ENCODE peak calls at places on chromosomes 13 and 19, in ten cellular contexts. One of them, this sample, is unnamed.

GRCh38 chr19:34253711-34254551 is 423 bp upstream of the GARRE1 start:
- DNase-seq in omental fat pad: peak
- DNase-seq in stomach: no peak
- DNase-seq in sigmoid colon: peak
- DNase-seq in hepatocyte: peak
- DNase-seq in epithelial cell of esophagus: peak
- DNase-seq in Caco-2: peak
- DNase-seq in neural crest cell: peak
- DNase-seq in HFFc6: no peak
- DNase-seq in kidney: peak
- DNase-seq in this sample: peak

GRCh38 chr13:100254002-100254401 is 165.1 kb downstream of the PCCA start:
- DNase-seq in omental fat pad: no peak
- DNase-seq in stomach: no peak
- DNase-seq in sigmoid colon: no peak
- DNase-seq in hepatocyte: no peak
- DNase-seq in epithelial cell of esophagus: peak
- DNase-seq in Caco-2: no peak
- DNase-seq in neural crest cell: no peak
- DNase-seq in HFFc6: no peak
- DNase-seq in kidney: no peak
- DNase-seq in this sample: no peak

GRCh38 chr13:20869540-20869939 is 33.0 kb downstream of the XPO4 start:
- DNase-seq in omental fat pad: no peak
- DNase-seq in stomach: no peak
- DNase-seq in sigmoid colon: no peak
- DNase-seq in hepatocyte: no peak
- DNase-seq in epithelial cell of esophagus: no peak
- DNase-seq in Caco-2: no peak
- DNase-seq in neural crest cell: no peak
- DNase-seq in HFFc6: no peak
- DNase-seq in kidney: no peak
- DNase-seq in this sample: no peak

GRCh38 chr19:29841209-29841558 is 29.4 kb downstream of the CCNE1 start:
- DNase-seq in omental fat pad: no peak
- DNase-seq in stomach: no peak
- DNase-seq in sigmoid colon: peak
- DNase-seq in hepatocyte: no peak
- DNase-seq in epithelial cell of esophagus: no peak
- DNase-seq in Caco-2: no peak
- DNase-seq in neural crest cell: no peak
- DNase-seq in HFFc6: no peak
- DNase-seq in kidney: no peak
- DNase-seq in this sample: no peak

GRCh38 chr19:10516671-10517286 is 468 bp downstream of the S1PR5 start:
- DNase-seq in omental fat pad: no peak
- DNase-seq in stomach: no peak
- DNase-seq in sigmoid colon: no peak
- DNase-seq in hepatocyte: no peak
- DNase-seq in epithelial cell of esophagus: peak
- DNase-seq in Caco-2: no peak
- DNase-seq in neural crest cell: no peak
- DNase-seq in HFFc6: peak
- DNase-seq in kidney: no peak
- DNase-seq in this sample: no peak

GRCh38 chr13:75635621-75636338 is at the start of gene LMO7:
- DNase-seq in omental fat pad: no peak
- DNase-seq in stomach: peak
- DNase-seq in sigmoid colon: peak
- DNase-seq in hepatocyte: peak
- DNase-seq in epithelial cell of esophagus: peak
- DNase-seq in Caco-2: peak
- DNase-seq in neural crest cell: peak
- DNase-seq in HFFc6: peak
- DNase-seq in kidney: peak
- DNase-seq in this sample: peak

GRCh38 chr19:50175924-50176323 is 12.8 kb upstream of the IZUMO2 start:
- DNase-seq in omental fat pad: no peak
- DNase-seq in stomach: no peak
- DNase-seq in sigmoid colon: no peak
- DNase-seq in hepatocyte: no peak
- DNase-seq in epithelial cell of esophagus: no peak
- DNase-seq in Caco-2: no peak
- DNase-seq in neural crest cell: no peak
- DNase-seq in HFFc6: no peak
- DNase-seq in kidney: no peak
- DNase-seq in this sample: no peak

GRCh38 chr19:55452381-55453325 is 8.8 kb downstream of the ISOC2 start:
- DNase-seq in omental fat pad: no peak
- DNase-seq in stomach: peak
- DNase-seq in sigmoid colon: peak
- DNase-seq in hepatocyte: peak
- DNase-seq in epithelial cell of esophagus: peak
- DNase-seq in Caco-2: peak
- DNase-seq in neural crest cell: peak
- DNase-seq in HFFc6: peak
- DNase-seq in kidney: peak
- DNase-seq in this sample: peak

GRCh38 chr19:51196181-51196580 is 28.7 kb upstream of the CD33 start:
- DNase-seq in omental fat pad: no peak
- DNase-seq in stomach: no peak
- DNase-seq in sigmoid colon: no peak
- DNase-seq in hepatocyte: no peak
- DNase-seq in epithelial cell of esophagus: no peak
- DNase-seq in Caco-2: no peak
- DNase-seq in neural crest cell: no peak
- DNase-seq in HFFc6: no peak
- DNase-seq in kidney: no peak
- DNase-seq in this sample: no peak

GRCh38 chr19:51203941-51204720 is 20.7 kb upstream of the CD33 start:
- DNase-seq in omental fat pad: no peak
- DNase-seq in stomach: no peak
- DNase-seq in sigmoid colon: no peak
- DNase-seq in hepatocyte: no peak
- DNase-seq in epithelial cell of esophagus: no peak
- DNase-seq in Caco-2: no peak
- DNase-seq in neural crest cell: no peak
- DNase-seq in HFFc6: no peak
- DNase-seq in kidney: no peak
- DNase-seq in this sample: no peak

GRCh38 chr19:51198641-51199040 is 26.2 kb upstream of the CD33 start:
- DNase-seq in omental fat pad: no peak
- DNase-seq in stomach: no peak
- DNase-seq in sigmoid colon: no peak
- DNase-seq in hepatocyte: no peak
- DNase-seq in epithelial cell of esophagus: no peak
- DNase-seq in Caco-2: no peak
- DNase-seq in neural crest cell: no peak
- DNase-seq in HFFc6: no peak
- DNase-seq in kidney: no peak
- DNase-seq in this sample: no peak

GRCh38 chr19:51200071-51200470 is 24.8 kb upstream of the CD33 start:
- DNase-seq in omental fat pad: no peak
- DNase-seq in stomach: no peak
- DNase-seq in sigmoid colon: no peak
- DNase-seq in hepatocyte: no peak
- DNase-seq in epithelial cell of esophagus: no peak
- DNase-seq in Caco-2: no peak
- DNase-seq in neural crest cell: no peak
- DNase-seq in HFFc6: no peak
- DNase-seq in kidney: no peak
- DNase-seq in this sample: no peak

GRCh38 chr19:51201712-51202111 is 23.2 kb upstream of the CD33 start:
- DNase-seq in omental fat pad: no peak
- DNase-seq in stomach: no peak
- DNase-seq in sigmoid colon: no peak
- DNase-seq in hepatocyte: no peak
- DNase-seq in epithelial cell of esophagus: no peak
- DNase-seq in Caco-2: no peak
- DNase-seq in neural crest cell: no peak
- DNase-seq in HFFc6: no peak
- DNase-seq in kidney: no peak
- DNase-seq in this sample: no peak
- TF ChIP-seq CTCF in omental fat pad: no peak
- TF ChIP-seq CTCF in stomach: no peak
- TF ChIP-seq CTCF in sigmoid colon: no peak
- TF ChIP-seq CTCF in hepatocyte: no peak
- TF ChIP-seq CTCF in epithelial cell of esophagus: no peak
- TF ChIP-seq CTCF in Caco-2: no peak
- TF ChIP-seq CTCF in neural crest cell: no peak
- TF ChIP-seq CTCF in HFFc6: no peak
- TF ChIP-seq CTCF in kidney: no peak
- TF ChIP-seq CTCF in this sample: no peak

GRCh38 chr19:47860602-47861297 is 1.7 kb downstream of the TPRX2 start:
- DNase-seq in omental fat pad: no peak
- DNase-seq in stomach: no peak
- DNase-seq in sigmoid colon: no peak
- DNase-seq in hepatocyte: no peak
- DNase-seq in epithelial cell of esophagus: no peak
- DNase-seq in Caco-2: no peak
- DNase-seq in neural crest cell: no peak
- DNase-seq in HFFc6: no peak
- DNase-seq in kidney: peak
- DNase-seq in this sample: no peak

GRCh38 chr19:47865166-47865565 is 6.1 kb downstream of the TPRX2 start:
- DNase-seq in omental fat pad: no peak
- DNase-seq in stomach: no peak
- DNase-seq in sigmoid colon: no peak
- DNase-seq in hepatocyte: no peak
- DNase-seq in epithelial cell of esophagus: no peak
- DNase-seq in Caco-2: no peak
- DNase-seq in neural crest cell: no peak
- DNase-seq in HFFc6: no peak
- DNase-seq in kidney: no peak
- DNase-seq in this sample: no peak

GRCh38 chr19:47861630-47862029 is 2.6 kb downstream of the TPRX2 start:
- DNase-seq in omental fat pad: no peak
- DNase-seq in stomach: no peak
- DNase-seq in sigmoid colon: no peak
- DNase-seq in hepatocyte: no peak
- DNase-seq in epithelial cell of esophagus: no peak
- DNase-seq in Caco-2: no peak
- DNase-seq in neural crest cell: no peak
- DNase-seq in HFFc6: no peak
- DNase-seq in kidney: no peak
- DNase-seq in this sample: no peak

DNA sequence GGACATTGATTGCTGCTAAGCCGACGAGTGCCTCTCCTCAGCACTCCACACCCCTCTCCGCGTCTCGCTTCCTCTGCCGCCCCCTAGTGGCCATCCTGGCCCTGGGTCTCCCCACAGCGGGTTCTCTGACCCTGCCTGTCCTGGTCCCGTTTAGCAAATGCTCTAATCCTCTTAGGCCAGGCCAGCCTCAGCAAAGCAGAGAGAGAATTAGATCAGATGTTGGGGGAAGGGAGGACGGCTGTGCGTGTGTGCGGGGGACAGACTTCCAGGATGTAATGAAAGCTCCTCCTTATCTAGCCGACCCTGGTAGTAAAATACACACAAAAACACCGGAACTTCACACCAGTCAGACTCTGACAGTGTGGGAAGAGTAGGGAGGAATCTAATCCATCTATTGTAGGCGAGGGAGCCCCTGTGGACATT is 4.5 kb downstream of the TPRX2 start:
- DNase-seq in omental fat pad: peak
- DNase-seq in stomach: peak
- DNase-seq in sigmoid colon: peak
- DNase-seq in hepatocyte: peak
- DNase-seq in epithelial cell of esophagus: peak
- DNase-seq in Caco-2: peak
- DNase-seq in neural crest cell: peak
- DNase-seq in HFFc6: peak
- DNase-seq in kidney: peak
- DNase-seq in this sample: peak
- TF ChIP-seq CTCF in omental fat pad: peak
- TF ChIP-seq CTCF in stomach: peak
- TF ChIP-seq CTCF in sigmoid colon: peak
- TF ChIP-seq CTCF in hepatocyte: peak
- TF ChIP-seq CTCF in epithelial cell of esophagus: peak
- TF ChIP-seq CTCF in Caco-2: peak
- TF ChIP-seq CTCF in neural crest cell: peak
- TF ChIP-seq CTCF in HFFc6: peak
- TF ChIP-seq CTCF in kidney: peak
- TF ChIP-seq CTCF in this sample: peak

GRCh38 chr13:32253911-32254399 is 61.2 kb downstream of the ZAR1L start:
- DNase-seq in omental fat pad: no peak
- DNase-seq in stomach: peak
- DNase-seq in sigmoid colon: no peak
- DNase-seq in hepatocyte: no peak
- DNase-seq in epithelial cell of esophagus: no peak
- DNase-seq in Caco-2: no peak
- DNase-seq in neural crest cell: no peak
- DNase-seq in HFFc6: no peak
- DNase-seq in kidney: no peak
- DNase-seq in this sample: no peak

GRCh38 chr13:32254916-32255743 is 60.0 kb downstream of the ZAR1L start:
- DNase-seq in omental fat pad: no peak
- DNase-seq in stomach: no peak
- DNase-seq in sigmoid colon: no peak
- DNase-seq in hepatocyte: no peak
- DNase-seq in epithelial cell of esophagus: peak
- DNase-seq in Caco-2: no peak
- DNase-seq in neural crest cell: no peak
- DNase-seq in HFFc6: no peak
- DNase-seq in kidney: no peak
- DNase-seq in this sample: no peak

GRCh38 chr13:32252812-32253440 is 62.2 kb downstream of the ZAR1L start:
- DNase-seq in omental fat pad: no peak
- DNase-seq in stomach: no peak
- DNase-seq in sigmoid colon: no peak
- DNase-seq in hepatocyte: no peak
- DNase-seq in epithelial cell of esophagus: no peak
- DNase-seq in Caco-2: no peak
- DNase-seq in neural crest cell: no peak
- DNase-seq in HFFc6: no peak
- DNase-seq in kidney: no peak
- DNase-seq in this sample: no peak

GRCh38 chr13:32255744-32256120 is 59.4 kb downstream of the ZAR1L start:
- DNase-seq in omental fat pad: no peak
- DNase-seq in stomach: no peak
- DNase-seq in sigmoid colon: no peak
- DNase-seq in hepatocyte: peak
- DNase-seq in epithelial cell of esophagus: no peak
- DNase-seq in Caco-2: peak
- DNase-seq in neural crest cell: no peak
- DNase-seq in HFFc6: no peak
- DNase-seq in kidney: no peak
- DNase-seq in this sample: no peak

DNA sequence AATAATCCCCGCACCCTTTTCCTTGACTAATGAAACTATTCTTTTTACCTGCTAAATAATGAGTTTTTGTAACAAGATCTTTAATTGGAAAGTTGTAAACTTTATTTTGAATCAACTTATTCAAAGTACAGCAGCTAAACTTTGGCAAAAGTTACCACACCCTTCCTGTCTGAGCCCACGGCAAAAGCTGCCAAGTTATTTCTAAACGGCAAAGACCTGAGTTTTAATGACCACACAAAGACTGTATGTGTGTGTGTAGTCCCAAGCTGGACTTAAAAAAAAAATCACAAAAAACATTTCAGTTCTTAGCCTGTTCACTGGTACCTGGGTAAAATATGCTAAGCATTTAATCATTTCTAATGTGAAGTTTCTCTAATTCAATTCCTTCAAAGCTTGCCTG is 60.7 kb downstream of the ZAR1L start:
- DNase-seq in omental fat pad: no peak
- DNase-seq in stomach: no peak
- DNase-seq in sigmoid colon: no peak
- DNase-seq in hepatocyte: no peak
- DNase-seq in epithelial cell of esophagus: no peak
- DNase-seq in Caco-2: no peak
- DNase-seq in neural crest cell: no peak
- DNase-seq in HFFc6: no peak
- DNase-seq in kidney: no peak
- DNase-seq in this sample: no peak
- TF ChIP-seq CTCF in omental fat pad: no peak
- TF ChIP-seq CTCF in stomach: no peak
- TF ChIP-seq CTCF in sigmoid colon: no peak
- TF ChIP-seq CTCF in hepatocyte: no peak
- TF ChIP-seq CTCF in epithelial cell of esophagus: no peak
- TF ChIP-seq CTCF in Caco-2: no peak
- TF ChIP-seq CTCF in neural crest cell: no peak
- TF ChIP-seq CTCF in HFFc6: no peak
- TF ChIP-seq CTCF in kidney: no peak
- TF ChIP-seq CTCF in this sample: no peak

DNA sequence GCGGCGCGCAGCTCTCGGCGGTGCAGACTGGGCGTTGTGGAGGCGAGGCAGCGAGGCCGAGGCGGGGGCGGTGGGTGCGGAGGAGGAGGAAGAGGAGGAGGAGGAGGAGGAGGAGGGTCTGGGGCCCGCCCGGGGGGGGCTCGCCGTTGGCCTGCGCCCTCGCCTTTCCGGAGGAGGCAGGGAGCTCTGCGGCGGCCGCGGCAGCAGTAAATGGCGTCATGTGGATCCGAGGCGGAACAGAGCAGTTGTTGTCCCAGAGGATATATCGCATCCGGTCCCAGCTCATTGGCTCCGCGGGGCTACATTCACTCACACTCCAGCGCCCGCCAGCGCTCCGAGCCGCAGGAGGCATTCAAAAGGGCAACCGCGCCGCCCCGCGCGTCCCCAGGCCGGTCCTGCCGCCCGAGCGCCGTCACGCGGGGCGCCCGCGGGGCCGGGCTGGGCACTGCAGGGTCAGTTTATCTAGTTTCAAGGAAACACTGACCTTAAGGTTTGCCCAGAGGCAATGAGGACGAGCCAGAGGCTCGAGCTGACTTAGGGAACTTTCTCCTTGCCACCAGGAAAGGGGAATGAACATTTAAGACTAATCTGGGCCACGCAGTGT is at the start of gene SPRY2:
- DNase-seq in omental fat pad: peak
- DNase-seq in stomach: peak
- DNase-seq in sigmoid colon: peak
- DNase-seq in hepatocyte: peak
- DNase-seq in epithelial cell of esophagus: peak
- DNase-seq in Caco-2: peak
- DNase-seq in neural crest cell: peak
- DNase-seq in HFFc6: peak
- DNase-seq in kidney: peak
- DNase-seq in this sample: peak
- TF ChIP-seq CTCF in omental fat pad: no peak
- TF ChIP-seq CTCF in stomach: no peak
- TF ChIP-seq CTCF in sigmoid colon: no peak
- TF ChIP-seq CTCF in hepatocyte: peak
- TF ChIP-seq CTCF in epithelial cell of esophagus: no peak
- TF ChIP-seq CTCF in Caco-2: no peak
- TF ChIP-seq CTCF in neural crest cell: peak
- TF ChIP-seq CTCF in HFFc6: peak
- TF ChIP-seq CTCF in kidney: peak
- TF ChIP-seq CTCF in this sample: peak

This sample was measured in endodermal cell.